ENCODE peak calls at places on chromosomes 16 and 17, in six cellular contexts. D, H, F, B, R and Z are unnamed samples. For H3K27me3 and H3K4me1, the result is how much of the 10 kb centered on the place peaks cover.

GRCh38 chr17:41710472-41711090 is 1.6 kb upstream of the GAST start:
- DNase-seq in B (peak), H (no peak), R (no peak), F (peak), D (no peak), Z (no peak)

GRCh38 chr17:70447588-70447987 is 278.3 kb downstream of the KCNJ2 start:
- DNase-seq in F (no peak), D (no peak), R (no peak), H (no peak), B (no peak), Z (no peak)

GRCh38 chr16:12214509-12214908 is 238.0 kb downstream of the SNX29 start:
- DNase-seq in B (no peak), D (no peak), R (no peak), H (no peak), F (no peak), Z (no peak)

GRCh38 chr16:49120631-49121030 is 161.0 kb downstream of the CBLN1 start:
- DNase-seq in B (no peak), R (no peak), F (no peak), H (no peak), D (no peak), Z (no peak)

GRCh38 chr17:83064021-83064731 is 15.2 kb upstream of the METRNL start:
- DNase-seq in H (peak), F (no peak), R (no peak), D (no peak), B (peak), Z (no peak)

GRCh38 chr16:74560912-74561311 is 46.0 kb downstream of the GLG1 start:
- DNase-seq in R (no peak), H (no peak), F (no peak), B (no peak), D (no peak), Z (no peak)

GRCh38 chr17:77834170-77835115 is 124.1 kb upstream of the TNRC6C start:
- DNase-seq in H (peak), B (peak), D (peak), F (peak), R (no peak), Z (no peak)

GRCh38 chr17:73336613-73337400 is 25.0 kb upstream of the CDC42EP4 start:
- DNase-seq in B (no peak), R (no peak), D (no peak), H (no peak), F (no peak), Z (no peak)

GRCh38 chr16:23337836-23338550 is 35.9 kb downstream of the SCNN1B start:
- DNase-seq in D (no peak), F (no peak), H (no peak), B (no peak), R (no peak), Z (no peak)

GRCh38 chr17:77811521-77811920 is 147.0 kb upstream of the TNRC6C start:
- DNase-seq in F (no peak), D (no peak), B (no peak), R (no peak), H (peak), Z (no peak)

GRCh38 chr16:65068151-65068740 is 53.6 kb downstream of the CDH11 start:
- DNase-seq in R (peak), F (peak), D (no peak), H (no peak), B (no peak), Z (no peak)

GRCh38 chr17:81603846-81604610 is 32.9 kb downstream of the NPLOC4 start:
- DNase-seq in R (no peak), F (no peak), B (no peak), H (no peak), D (no peak), Z (no peak)

GRCh38 chr17:45405250-45406086 is 27.2 kb downstream of the ARHGAP27 start:
- DNase-seq in D (peak), H (peak), F (no peak), R (no peak), B (no peak), Z (no peak)

GRCh38 chr17:44956076-44956475 is 8.5 kb upstream of the KIF18B start:
- DNase-seq in B (no peak), R (no peak), F (no peak), D (no peak), H (no peak), Z (no peak)

GRCh38 chr17:1038459-1039118 is 41.7 kb downstream of the TIMM22 start:
- DNase-seq in H (no peak), R (no peak), D (no peak), F (no peak), B (no peak), Z (no peak)

GRCh38 chr17:57995076-57995956 is 7.3 kb upstream of the VEZF1 start:
- DNase-seq in R (peak), H (no peak), F (peak), B (peak), D (peak), Z (peak)

GRCh38 chr16:84830765-84831384 is 11.1 kb downstream of the CRISPLD2 start:
- DNase-seq in F (no peak), R (no peak), D (no peak), B (no peak), H (no peak), Z (no peak)

GRCh38 chr17:10198509-10199249 is at the start of gene GAS7:
- DNase-seq in H (peak), F (peak), R (peak), B (peak), D (no peak), Z (peak)

GRCh38 chr16:58098207-58099096 is 30.7 kb downstream of the CFAP20 start:
- DNase-seq in H (no peak), B (no peak), R (no peak), D (no peak), F (peak), Z (no peak)

GRCh38 chr17:73192219-73192893 is 499 bp upstream of the COG1 start:
- DNase-seq in F (peak), R (peak), B (peak), H (peak), D (peak), Z (peak)

GRCh38 chr17:74424117-74424516 is 7.8 kb upstream of the GPRC5C start:
- DNase-seq in R (no peak), F (no peak), B (no peak), H (no peak), D (no peak), Z (no peak)

GRCh38 chr17:74424658-74425057 is 7.2 kb upstream of the GPRC5C start:
- DNase-seq in D (no peak), R (no peak), B (no peak), H (no peak), F (no peak), Z (no peak)

GRCh38 chr17:74427763-74428153 is 4.1 kb upstream of the GPRC5C start:
- DNase-seq in B (no peak), R (no peak), H (no peak), D (no peak), F (no peak), Z (no peak)

GRCh38 chr17:74427048-74427762 is 4.7 kb upstream of the GPRC5C start:
- DNase-seq in F (no peak), D (peak), B (peak), H (peak), R (no peak), Z (peak)

GRCh38 chr17:74426551-74427047 is 5.3 kb upstream of the GPRC5C start:
- DNase-seq in H (no peak), F (no peak), D (no peak), B (no peak), R (no peak), Z (no peak)
- H3K27me3 ChIP-seq in H (under half), F (under half), D (under half), B (under half), R (under half), Z (under half)

GRCh38 chr16:71344315-71344905 is 14.1 kb upstream of the CALB2 start:
- DNase-seq in D (no peak), B (no peak), F (no peak), R (no peak), H (no peak), Z (no peak)
- H3K4me1 ChIP-seq in D (under half), B (under half), F (under half), R (under half), H (under half), Z (under half)

GRCh38 chr17:49490271-49490670 is 4.8 kb upstream of the NGFR start:
- DNase-seq in R (no peak), B (no peak), F (no peak), D (no peak), H (no peak), Z (no peak)
- H3K27me3 ChIP-seq in R (under half), B (under half), F (half or more), D (under half), H (under half), Z (under half)

DNA sequence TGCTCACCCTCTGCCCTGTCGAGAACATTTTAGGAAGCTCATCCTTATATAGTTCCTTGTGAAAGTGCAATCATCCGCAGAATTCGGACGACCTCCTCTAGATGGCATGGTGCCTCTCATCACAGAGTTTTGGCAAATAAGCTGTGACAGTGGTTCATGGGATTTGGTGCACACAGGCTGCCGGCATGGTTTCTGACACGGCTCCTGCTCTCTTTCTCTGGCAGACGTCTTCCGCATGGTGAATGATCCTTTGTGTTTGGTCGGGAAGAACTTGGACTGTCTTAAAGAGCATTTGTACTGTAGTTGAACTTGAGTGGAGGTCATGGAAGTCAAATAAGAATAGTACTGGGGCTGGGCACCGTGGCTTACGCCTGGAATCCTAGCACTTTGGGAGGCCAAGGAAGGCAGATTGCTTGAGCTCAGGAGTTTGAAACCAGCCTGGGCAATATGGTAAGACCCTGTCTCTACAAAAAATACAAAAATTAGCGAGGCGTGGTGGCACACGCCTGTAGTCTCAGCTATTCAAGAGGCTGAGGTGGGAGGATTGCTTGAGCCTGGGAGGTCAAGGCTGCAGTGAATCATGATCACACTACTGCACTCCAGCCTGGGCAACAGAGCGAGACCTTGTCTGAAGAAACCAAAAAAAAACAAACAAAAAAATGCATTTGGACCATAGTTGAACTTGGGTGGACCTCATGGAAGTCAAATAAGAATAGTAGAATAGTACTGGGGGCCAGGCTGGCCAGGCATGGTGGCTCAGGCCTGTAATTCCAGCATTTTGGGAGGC is 34.7 kb upstream of the NAT9 start:
- DNase-seq in H (no peak), B (no peak), R (no peak), F (no peak), D (no peak), Z (no peak)
- H3K4me1 ChIP-seq in H (under half), B (under half), R (half or more), F (under half), D (under half), Z (under half)